ENCODE peak calls at places on chromosomes 1 and 21, in five cellular contexts. X, V, Y, D and Z are unnamed samples. For H3K9me3, the result is how much of the 10 kb centered on the place peaks cover.

GRCh38 chr1:24692351-24692980 is 49.4 kb downstream of the SRRM1 start:
- DNase-seq in X (no peak), D (no peak), V (no peak), Y (no peak), Z (no peak)

GRCh38 chr1:151347523-151348246 is 633 bp upstream of the RFX5 start:
- DNase-seq in V (no peak), Y (no peak), D (no peak), X (no peak), Z (no peak)

GRCh38 chr1:109434484-109434883 is 8.2 kb upstream of the PSMA5 start:
- DNase-seq in Y (no peak), X (no peak), V (no peak), D (no peak), Z (no peak)

GRCh38 chr21:24514081-24514733 is 1093.1 kb downstream of the MRPL39 start:
- DNase-seq in X (no peak), D (peak), Y (no peak), V (no peak), Z (no peak)

GRCh38 chr1:37795340-37796110 is 1.9 kb downstream of the MANEAL start:
- DNase-seq in X (peak), Y (no peak), V (no peak), D (peak), Z (peak)

GRCh38 chr1:93676424-93676823 is 5.2 kb downstream of the BCAR3 start:
- DNase-seq in V (no peak), Y (no peak), X (no peak), D (no peak), Z (peak)

GRCh38 chr21:43842742-43843141 is 22.3 kb upstream of the AGPAT3 start:
- DNase-seq in V (no peak), Y (no peak), D (no peak), X (no peak), Z (no peak)

GRCh38 chr1:22555386-22555656 is 8.0 kb upstream of the EPHA8 start:
- DNase-seq in X (no peak), D (no peak), Y (no peak), V (no peak), Z (no peak)

GRCh38 chr1:11731719-11732283 is 4.1 kb upstream of the AGTRAP start:
- DNase-seq in X (no peak), Y (no peak), D (peak), V (peak), Z (peak)

GRCh38 chr21:38140192-38140905 is 116.4 kb upstream of the KCNJ15 start:
- DNase-seq in Y (peak), V (no peak), D (peak), X (no peak), Z (peak)

GRCh38 chr1:222046684-222047083 is 304.8 kb upstream of the DUSP10 start:
- DNase-seq in X (no peak), V (no peak), D (no peak), Y (no peak), Z (no peak)

GRCh38 chr1:228089520-228090380 is 7.2 kb downstream of the ARF1 start:
- DNase-seq in Y (no peak), D (no peak), X (peak), V (no peak), Z (peak)

GRCh38 chr1:100456880-100457279 is 81.1 kb upstream of the GPR88 start:
- DNase-seq in D (no peak), Y (no peak), X (no peak), V (no peak), Z (no peak)

GRCh38 chr1:217453816-217454215 is 177.1 kb downstream of the GPATCH2 start:
- DNase-seq in D (no peak), Y (no peak), V (no peak), X (no peak), Z (peak)

GRCh38 chr1:52240592-52240991 is 98.7 kb downstream of the ZFYVE9 start:
- DNase-seq in D (no peak), X (no peak), V (no peak), Y (no peak), Z (no peak)

GRCh38 chr1:202221911-202222909 is 28.6 kb downstream of the LGR6 start:
- DNase-seq in Y (no peak), X (no peak), V (no peak), D (no peak), Z (no peak)

GRCh38 chr1:208165659-208166058 is 78.5 kb downstream of the PLXNA2 start:
- DNase-seq in X (no peak), V (no peak), Y (no peak), D (peak), Z (no peak)

GRCh38 chr1:91124290-91124975 is 102.6 kb upstream of the ZNF644 start:
- DNase-seq in Y (no peak), X (no peak), D (no peak), V (no peak), Z (no peak)

GRCh38 chr1:99560192-99561040 is 85.5 kb upstream of the PALMD start:
- DNase-seq in V (no peak), X (no peak), D (no peak), Y (no peak), Z (no peak)

GRCh38 chr1:202164271-202165037 is 4.1 kb upstream of the PTPN7 start:
- DNase-seq in Y (no peak), V (peak), D (no peak), X (no peak), Z (no peak)

GRCh38 chr1:12316331-12316730 is 86.5 kb downstream of the VPS13D start:
- DNase-seq in X (no peak), V (no peak), Y (no peak), D (peak), Z (no peak)

GRCh38 chr1:3943123-3943431 is 43.0 kb upstream of the C1orf174 start:
- DNase-seq in D (no peak), Y (no peak), X (no peak), V (no peak), Z (no peak)
- H3K9me3 ChIP-seq in D (under half), Y (under half), X (under half), V (under half), Z (under half)

DNA sequence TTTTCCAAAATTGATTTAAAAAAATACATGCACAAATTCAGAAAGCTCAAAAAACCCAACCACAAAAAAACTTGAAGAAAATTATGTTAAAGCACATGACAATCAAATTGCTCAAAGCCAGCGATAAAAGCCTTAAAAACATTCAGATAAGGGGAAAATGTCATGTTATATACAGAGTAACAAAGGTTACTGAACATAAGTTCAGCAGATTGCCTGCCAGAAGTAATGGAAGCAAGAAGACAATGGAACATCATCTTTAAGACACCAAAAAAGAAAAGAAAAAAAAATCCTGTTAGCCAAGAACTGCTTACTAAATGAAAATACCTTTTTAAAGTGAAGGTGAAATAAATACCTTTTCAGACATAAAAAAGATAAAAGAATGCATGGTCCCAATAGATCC is 147.2 kb upstream of the SGIP1 start:
- DNase-seq in Y (no peak), X (no peak), V (no peak), D (no peak), Z (no peak)
- H3K9me3 ChIP-seq in Y (under half), X (under half), V (under half), D (under half), Z (under half)

GRCh38 chr1:41416081-41416480 is 54.8 kb downstream of the FOXO6 start:
- DNase-seq in D (no peak), V (no peak), X (no peak), Y (no peak), Z (no peak)

GRCh38 chr1:41414291-41414690 is 53.1 kb downstream of the FOXO6 start:
- DNase-seq in V (no peak), Y (no peak), X (no peak), D (no peak), Z (no peak)

GRCh38 chr1:41414716-41415306 is 53.6 kb downstream of the FOXO6 start:
- DNase-seq in X (no peak), D (no peak), Y (no peak), V (no peak), Z (no peak)

GRCh38 chr1:41412748-41413147 is 51.5 kb downstream of the FOXO6 start:
- DNase-seq in D (no peak), V (no peak), X (no peak), Y (no peak), Z (no peak)

GRCh38 chr1:41413748-41414281 is 52.6 kb downstream of the FOXO6 start:
- DNase-seq in V (no peak), X (no peak), D (no peak), Y (no peak), Z (no peak)
- H3K9me3 ChIP-seq in V (under half), X (under half), D (under half), Y (under half), Z (under half)

GRCh38 chr21:27380303-27380702 is 413.4 kb upstream of the ADAMTS5 start:
- DNase-seq in X (no peak), V (no peak), D (no peak), Y (no peak), Z (no peak)

GRCh38 chr21:27382404-27382803 is 415.5 kb upstream of the ADAMTS5 start:
- DNase-seq in V (no peak), Y (no peak), D (no peak), X (no peak), Z (no peak)

DNA sequence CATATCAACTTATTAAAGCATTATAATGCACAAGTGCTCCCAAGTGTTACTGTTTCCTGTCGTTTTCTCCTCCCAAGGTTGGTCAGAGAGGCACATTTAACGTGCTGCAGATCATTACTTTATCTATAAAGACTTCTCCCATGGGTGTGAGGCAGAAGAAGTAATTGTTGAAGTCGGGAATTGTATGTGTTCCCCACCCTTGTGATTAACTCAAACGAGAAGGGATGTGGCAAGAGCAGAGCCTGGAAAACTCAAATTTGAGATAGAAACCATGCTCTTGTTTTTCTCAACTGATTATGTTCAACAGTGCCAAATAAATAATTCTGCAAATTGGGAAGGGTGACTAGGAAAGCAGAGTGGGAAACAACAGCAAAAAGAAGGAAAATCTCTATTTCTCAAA is 412.5 kb upstream of the ADAMTS5 start:
- DNase-seq in D (no peak), Y (no peak), V (no peak), X (no peak), Z (no peak)
- H3K9me3 ChIP-seq in D (under half), Y (under half), V (under half), X (under half), Z (under half)

GRCh38 chr1:2847086-2847850 is 45.8 kb upstream of the TTC34 start:
- DNase-seq in X (peak), V (no peak), D (no peak), Y (no peak), Z (no peak)

GRCh38 chr1:2845874-2846273 is 44.4 kb upstream of the TTC34 start:
- DNase-seq in X (no peak), D (no peak), V (no peak), Y (no peak), Z (no peak)

GRCh38 chr1:2850502-2850901 is 49.0 kb upstream of the TTC34 start:
- DNase-seq in X (no peak), Y (no peak), V (no peak), D (no peak), Z (no peak)

GRCh38 chr1:2853711-2854110 is 52.2 kb upstream of the TTC34 start:
- DNase-seq in X (peak), Y (no peak), D (no peak), V (no peak), Z (no peak)

DNA sequence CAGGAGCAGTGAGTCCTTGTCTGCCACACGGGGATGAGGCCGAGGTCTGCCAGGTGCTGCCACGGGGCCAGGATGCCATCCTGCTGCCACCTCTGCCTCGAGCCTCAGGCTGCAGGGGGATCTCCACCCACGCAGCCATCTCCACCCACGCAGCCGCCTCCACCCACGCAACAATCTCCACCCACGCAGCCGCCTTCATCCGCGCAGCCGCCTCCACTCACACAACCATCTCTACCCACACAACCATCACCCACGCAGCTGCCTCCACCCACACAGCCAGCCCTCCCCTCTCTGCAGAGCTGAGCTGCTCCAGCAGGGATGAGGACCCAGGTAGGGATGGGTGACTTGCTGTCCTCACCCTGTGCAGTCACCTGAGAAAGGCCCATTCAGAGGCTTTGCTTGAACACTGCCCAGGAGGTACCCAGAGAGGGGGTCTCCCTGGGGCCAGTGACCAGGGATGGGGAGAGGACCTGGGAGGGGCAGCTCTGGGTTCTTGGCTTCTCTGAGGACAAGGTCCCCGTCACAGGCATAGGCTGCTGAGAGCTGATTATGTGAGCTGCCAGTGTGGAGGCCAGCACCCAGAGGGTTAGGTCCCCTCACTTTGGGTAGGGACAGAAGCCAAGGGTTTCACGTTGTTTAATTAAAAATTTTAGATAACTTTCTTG is 46.6 kb upstream of the TTC34 start:
- DNase-seq in V (no peak), D (no peak), X (peak), Y (no peak), Z (no peak)
- H3K9me3 ChIP-seq in V (under half), D (under half), X (under half), Y (under half), Z (under half)

DNA sequence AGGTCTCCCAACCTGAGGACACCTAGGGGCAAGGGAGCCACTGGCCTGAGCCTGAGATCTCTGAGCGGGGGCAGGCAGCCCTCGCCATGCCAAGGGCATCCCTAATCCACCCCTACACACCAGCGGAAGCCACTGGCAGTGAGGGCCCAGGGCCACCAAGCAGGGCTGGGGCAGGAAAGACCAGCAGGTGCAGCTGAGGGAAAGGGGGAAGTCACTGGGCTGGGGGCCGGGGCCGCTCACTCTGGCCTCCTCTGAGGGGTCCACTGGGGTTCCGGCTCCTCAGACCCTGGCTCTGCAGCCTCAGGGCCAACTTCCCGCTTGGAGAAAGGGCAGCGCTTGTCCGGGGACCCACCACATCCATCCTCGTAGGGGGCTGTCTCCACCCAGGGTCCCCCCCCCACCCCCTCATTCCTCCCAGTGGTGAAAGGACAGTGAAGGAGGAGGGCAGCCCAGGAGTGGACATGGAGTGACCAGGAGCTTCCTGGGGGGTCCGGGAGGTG is 42.5 kb upstream of the ACTRT2 start:
- DNase-seq in V (no peak), D (no peak), X (peak), Y (no peak), Z (peak)
- H3K9me3 ChIP-seq in V (under half), D (under half), X (under half), Y (under half), Z (under half)

GRCh38 chr1:152514715-152515453 is 602 bp downstream of the CRCT1 start:
- DNase-seq in X (no peak), V (no peak), Y (no peak), D (no peak), Z (no peak)

GRCh38 chr1:152515454-152515823 is 1.2 kb downstream of the CRCT1 start:
- DNase-seq in V (no peak), Y (no peak), X (no peak), D (no peak), Z (peak)

GRCh38 chr1:152511596-152511995 is 993 bp downstream of the LCE5A start:
- DNase-seq in Y (no peak), X (no peak), V (no peak), D (no peak), Z (no peak)

GRCh38 chr1:152510503-152510902 is at the start of gene LCE5A:
- DNase-seq in Y (no peak), X (no peak), V (no peak), D (no peak), Z (no peak)

DNA sequence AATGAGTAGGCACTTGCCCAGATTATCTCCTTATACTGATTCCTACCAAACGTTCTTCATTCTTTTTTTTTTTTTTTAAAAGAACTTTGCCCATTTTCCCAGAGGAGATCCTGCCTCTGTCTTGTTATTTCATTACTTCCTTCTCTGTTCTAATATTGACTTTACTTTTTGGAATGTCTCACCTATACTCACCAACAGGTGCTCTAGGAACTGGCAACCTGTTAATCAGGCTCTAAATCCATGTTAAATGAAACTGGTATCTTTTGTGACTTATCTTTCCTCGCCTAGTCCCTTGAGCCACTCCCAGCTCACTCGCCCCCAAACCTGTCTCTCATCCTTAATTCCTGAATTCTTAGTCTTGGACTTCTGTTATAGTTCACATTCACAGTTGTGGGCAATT is 1.2 kb upstream of the CRCT1 start:
- DNase-seq in X (no peak), Y (no peak), V (no peak), D (no peak), Z (no peak)
- H3K9me3 ChIP-seq in X (under half), Y (under half), V (under half), D (under half), Z (under half)

GRCh38 chr1:5664081-5664480 is 328.1 kb downstream of the NPHP4 start:
- DNase-seq in V (no peak), Y (no peak), D (no peak), X (no peak), Z (no peak)

GRCh38 chr1:5662362-5663126 is 329.7 kb downstream of the NPHP4 start:
- DNase-seq in V (no peak), Y (no peak), D (no peak), X (no peak), Z (no peak)

GRCh38 chr1:5664906-5665875 is 327.0 kb downstream of the NPHP4 start:
- DNase-seq in D (no peak), Y (no peak), X (no peak), V (no peak), Z (no peak)

GRCh38 chr1:5670590-5671350 is 321.5 kb downstream of the NPHP4 start:
- DNase-seq in V (no peak), D (no peak), X (no peak), Y (no peak), Z (no peak)

GRCh38 chr1:5667513-5668325 is 324.5 kb downstream of the NPHP4 start:
- DNase-seq in X (no peak), V (peak), D (no peak), Y (no peak), Z (no peak)
- H3K9me3 ChIP-seq in X (under half), V (under half), D (under half), Y (under half), Z (under half)

DNA sequence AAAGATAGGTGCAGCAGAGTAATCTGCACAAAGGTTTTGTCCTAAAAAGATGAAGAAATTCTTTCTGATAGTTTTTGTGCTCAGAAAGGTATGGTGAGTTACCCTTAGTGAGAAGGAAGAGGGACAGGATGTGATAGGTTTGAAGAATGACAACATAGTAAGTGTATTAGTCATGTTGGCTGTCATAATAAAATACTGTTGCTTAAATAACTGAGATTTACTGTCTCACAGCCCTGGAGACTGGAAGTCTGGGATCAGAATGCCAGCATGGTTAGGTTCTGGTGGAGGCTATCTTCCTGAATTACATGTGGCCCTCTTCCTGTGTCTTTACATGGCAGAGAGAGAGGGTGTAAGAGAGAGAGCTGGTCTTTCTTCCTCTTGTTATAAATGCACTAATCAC is 965.2 kb downstream of the TTLL7 start:
- DNase-seq in Y (no peak), X (no peak), V (no peak), D (peak), Z (no peak)
- H3K9me3 ChIP-seq in Y (under half), X (under half), V (under half), D (under half), Z (under half)

GRCh38 chr1:88062650-88063153 is 621.4 kb upstream of the PKN2 start:
- DNase-seq in D (no peak), X (no peak), Y (no peak), V (no peak), Z (no peak)

GRCh38 chr1:88063605-88064004 is 620.5 kb upstream of the PKN2 start:
- DNase-seq in D (no peak), V (no peak), X (no peak), Y (no peak), Z (no peak)

GRCh38 chr1:88068407-88068806 is 615.7 kb upstream of the PKN2 start:
- DNase-seq in V (no peak), Y (no peak), D (no peak), X (no peak), Z (no peak)
- H3K9me3 ChIP-seq in V (under half), Y (under half), D (under half), X (under half), Z (under half)